ENCODE peak calls at places on chromosomes 16 and 17, in seven cellular contexts. J is ovary, Y is IMR-90, V is heart left ventricle, I is A549, S is lower leg skin, L is HCT116. N is an unnamed sample.
A peak's percentile ranks its signal among the peaks of the same experiment; 100 is the strongest.

GRCh38 chr17:36112572-36112971 is 8.9 kb downstream of the CCL4 start:
- DNase-seq in L (no peak), Y (no peak), V (no peak), J (no peak), S (no peak), I (no peak), N (no peak)

GRCh38 chr17:59074494-59074893 is 32.2 kb downstream of the TRIM37 start:
- DNase-seq in J (no peak), V (no peak), I (peak; percentile 13), Y (peak; percentile 81), S (no peak), L (no peak), N (no peak)

GRCh38 chr16:47236716-47237115 is 93.0 kb upstream of the NETO2 start:
- DNase-seq in J (no peak), V (no peak), L (no peak), S (no peak), I (no peak), Y (no peak), N (no peak)

GRCh38 chr16:51131619-51132018 is 19.5 kb downstream of the SALL1 start:
- DNase-seq in I (no peak), Y (no peak), V (no peak), S (no peak), L (no peak), J (no peak), N (no peak)

GRCh38 chr16:74825941-74826340 is 51.3 kb upstream of the FA2H start:
- DNase-seq in J (no peak), V (no peak), Y (no peak), I (no peak), S (no peak), L (no peak), N (no peak)

GRCh38 chr16:82185012-82185411 is 15.0 kb upstream of the MPHOSPH6 start:
- DNase-seq in J (no peak), Y (no peak), L (no peak), V (no peak), I (no peak), S (no peak), N (no peak)

GRCh38 chr17:1150863-1151685 is 28.7 kb downstream of the ABR start:
- DNase-seq in V (no peak), I (no peak), S (no peak), L (no peak), J (no peak), Y (no peak), N (no peak)

GRCh38 chr16:46947900-46948547 is 25.4 kb downstream of the DNAJA2 start:
- DNase-seq in V (no peak), I (peak; percentile 55), J (no peak), Y (peak; percentile 49), L (peak; percentile 29), S (no peak), N (no peak)

GRCh38 chr17:73013816-73014663 is 78.4 kb downstream of the SLC39A11 start:
- DNase-seq in S (no peak), Y (peak; percentile 24), L (peak; percentile 73), I (peak; percentile 83), V (no peak), J (no peak), N (peak; percentile 86)

GRCh38 chr17:60091908-60092331 is 13.2 kb upstream of the HEATR6 start:
- DNase-seq in I (no peak), J (no peak), Y (peak; percentile 86), L (no peak), V (no peak), S (no peak), N (no peak)

GRCh38 chr16:49645263-49645662 is 210.6 kb downstream of the ZNF423 start:
- DNase-seq in S (no peak), V (no peak), J (no peak), Y (no peak), L (no peak), I (no peak), N (no peak)

GRCh38 chr17:45785373-45786193 is 1.5 kb downstream of the CRHR1 start:
- DNase-seq in J (no peak), L (no peak), Y (no peak), S (no peak), V (no peak), I (no peak), N (no peak)

GRCh38 chr17:66228887-66229782 is at the start of gene APOH:
- DNase-seq in J (no peak), S (no peak), Y (no peak), I (peak; percentile 85), L (no peak), V (no peak), N (no peak)

GRCh38 chr16:57071840-57072541 is 20.4 kb upstream of the CPNE2 start:
- DNase-seq in L (peak; percentile 26), S (no peak), I (peak; percentile 44), Y (peak; percentile 62), V (no peak), J (no peak), N (no peak)

GRCh38 chr17:57662021-57662420 is 83.1 kb downstream of the CCDC182 start:
- DNase-seq in Y (no peak), S (no peak), V (no peak), J (no peak), L (no peak), I (no peak), N (no peak)

GRCh38 chr16:87305505-87306391 is 11.4 kb downstream of the C16orf95 start:
- DNase-seq in Y (no peak), J (no peak), S (no peak), L (no peak), I (no peak), V (no peak), N (no peak)

GRCh38 chr16:75138636-75139035 is 9.7 kb upstream of the ZFP1 start:
- DNase-seq in S (no peak), Y (no peak), V (no peak), L (no peak), I (no peak), J (no peak), N (peak; percentile 40)

GRCh38 chr17:35312790-35313711 is 60.4 kb downstream of the SLFN11 start:
- DNase-seq in Y (peak; percentile 73), L (peak; percentile 37), S (peak; percentile 37), V (peak; percentile 44), J (peak; percentile 40), I (peak; percentile 77), N (no peak)

GRCh38 chr17:5584383-5584951 is at the start of gene NLRP1:
- DNase-seq in V (peak; percentile 93), I (peak; percentile 31), Y (peak; percentile 92), J (peak; percentile 71), L (peak; percentile 71), S (peak; percentile 96), N (peak; percentile 84)

GRCh38 chr16:13957197-13958078 is 37.5 kb downstream of the ERCC4 start:
- DNase-seq in Y (peak; percentile 95), I (peak; percentile 99), V (peak; percentile 70), S (peak; percentile 79), J (peak; percentile 67), L (peak; percentile 86), N (peak; percentile 52)

DNA sequence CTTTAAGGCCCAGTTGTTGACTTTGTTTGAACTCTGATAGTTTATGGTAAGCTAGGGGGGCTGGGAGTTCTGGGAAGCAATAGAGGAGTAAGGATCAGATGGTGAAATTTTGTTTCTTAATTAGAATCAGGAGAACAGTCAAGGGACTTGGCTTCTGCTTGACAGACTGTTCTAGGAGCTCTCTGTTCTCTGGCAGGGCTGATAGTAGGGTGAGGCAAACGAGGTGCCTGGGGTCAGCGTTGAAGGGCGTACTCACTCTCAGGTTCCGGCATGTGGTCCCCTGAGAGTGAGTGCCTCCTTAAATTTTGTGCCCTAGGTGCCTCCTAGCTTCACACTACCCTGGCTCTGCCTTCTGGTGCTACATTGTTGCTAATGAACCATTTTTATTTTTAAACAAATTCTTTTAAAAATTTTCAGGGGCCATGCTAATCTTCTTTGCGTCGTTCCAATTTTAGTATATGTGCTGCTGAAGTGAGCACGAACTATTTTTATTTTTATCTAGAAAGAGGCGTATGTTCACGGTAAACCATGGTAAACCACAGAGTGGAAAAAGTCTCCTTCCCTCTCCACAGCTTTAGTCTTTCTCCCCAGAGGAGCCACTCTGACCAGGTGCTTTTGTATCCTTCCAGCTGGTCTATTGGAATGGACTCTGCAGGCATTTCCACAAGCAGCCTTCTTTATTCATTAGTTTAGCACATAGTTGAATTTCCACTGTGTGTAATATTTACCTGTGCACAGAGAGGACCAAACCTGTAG is 19.7 kb downstream of the SLC7A6 start:
- DNase-seq in S (peak; percentile 73), V (no peak), J (no peak), L (no peak), I (no peak), Y (no peak), N (no peak)
- TF ChIP-seq POLR2A in S (no peak), V (no peak), J (no peak), L (no peak), I (no peak), Y (no peak), N (no peak)

GRCh38 chr16:23640959-23641765 is at the start of the genes DCTN5 and PALB2:
- DNase-seq in I (peak; percentile 95), L (peak; percentile 81), V (peak; percentile 96), S (peak; percentile 92), J (peak; percentile 93), Y (peak; percentile 92), N (peak; percentile 78)
- TF ChIP-seq POLR2A in I (peak; percentile 57), L (peak; percentile 61), V (no peak), S (no peak), J (no peak), Y (peak; percentile 60), N (peak; percentile 48)

GRCh38 chr16:58634265-58634802 is 4.7 kb upstream of the CNOT1 start:
- DNase-seq in J (no peak), V (no peak), S (no peak), I (no peak), L (no peak), Y (no peak), N (no peak)

GRCh38 chr16:58635502-58635901 is 5.9 kb upstream of the CNOT1 start:
- DNase-seq in I (no peak), J (no peak), S (no peak), Y (no peak), L (no peak), V (no peak), N (no peak)

GRCh38 chr16:58628845-58629680 is 563 bp downstream of the CNOT1 start:
- DNase-seq in Y (peak; percentile 8), J (peak; percentile 62), S (peak; percentile 49), L (no peak), I (peak; percentile 34), V (peak; percentile 49), N (no peak)

GRCh38 chr16:58629681-58630640 is at the start of gene CNOT1:
- DNase-seq in L (peak; percentile 98), V (peak; percentile 98), Y (peak; percentile 100), S (peak; percentile 99), J (peak; percentile 99), I (peak; percentile 99), N (peak; percentile 90)
- TF ChIP-seq POLR2A in L (peak; percentile 40), V (no peak), Y (peak; percentile 93), S (no peak), J (peak; percentile 82), I (peak; percentile 74), N (peak; percentile 63)

GRCh38 chr17:70166571-70166970 is 2.8 kb upstream of the KCNJ2 start:
- DNase-seq in S (no peak), J (no peak), I (no peak), L (no peak), V (no peak), Y (no peak), N (no peak)

GRCh38 chr17:70169707-70170597 is 620 bp downstream of the KCNJ2 start:
- DNase-seq in Y (peak; percentile 55), I (no peak), J (no peak), V (peak; percentile 46), L (no peak), S (no peak), N (no peak)

GRCh38 chr17:70171159-70171558 is 1.8 kb downstream of the KCNJ2 start:
- DNase-seq in V (no peak), Y (no peak), S (no peak), J (no peak), I (no peak), L (no peak), N (no peak)

GRCh38 chr17:70168044-70168978 is 1.0 kb upstream of the KCNJ2 start:
- DNase-seq in L (no peak), I (peak; percentile 80), S (peak; percentile 65), V (peak; percentile 68), J (peak; percentile 53), Y (peak; percentile 81), N (no peak)

GRCh38 chr17:70168979-70169706 is at the start of gene KCNJ2:
- DNase-seq in V (peak; percentile 94), L (no peak), J (peak; percentile 88), S (peak; percentile 77), I (peak; percentile 68), Y (peak; percentile 79), N (peak; percentile 86)
- TF ChIP-seq POLR2A in V (peak; percentile 61), L (no peak), J (peak; percentile 56), S (no peak), I (peak; percentile 48), Y (peak; percentile 66), N (no peak)

N was measured in H54.